ENCODE peak calls at places on chromosomes 6 and 20, in six cellular contexts. E is iPS-NIHi11, A is uterus, V is epithelial cell of esophagus, Q is EL, Y is AG20443. X is an unnamed sample.

GRCh38 chr20:58219342-58219700 is 9.1 kb downstream of the ANKRD60 start:
- DNase-seq in Y (peak), E (no peak), A (no peak), V (peak), Q (peak), X (no peak)

GRCh38 chr6:140445474-140446004 is 1071.1 kb upstream of the CITED2 start:
- DNase-seq in E (no peak), V (peak), Q (peak), Y (peak), A (no peak), X (no peak)

GRCh38 chr6:25016311-25016710 is 80.6 kb upstream of the RIPOR2 start:
- DNase-seq in Q (peak), A (no peak), Y (no peak), V (no peak), E (no peak), X (no peak)

GRCh38 chr6:118580585-118581419 is 32.7 kb downstream of the PLN start:
- DNase-seq in Q (peak), E (peak), A (no peak), Y (peak), V (peak), X (peak)

GRCh38 chr20:41037172-41037571 is 8.6 kb downstream of the TOP1 start:
- DNase-seq in A (no peak), Y (no peak), V (no peak), E (no peak), Q (no peak), X (no peak)

GRCh38 chr20:47360207-47360488 is 3.6 kb upstream of the ZMYND8 start:
- DNase-seq in V (peak), Q (peak), Y (no peak), A (no peak), E (no peak), X (peak)

GRCh38 chr6:788058-788457 is 95.1 kb upstream of the EXOC2 start:
- DNase-seq in E (no peak), Y (no peak), A (no peak), Q (no peak), V (peak), X (no peak)

GRCh38 chr6:148304976-148305375 is 37.7 kb upstream of the SASH1 start:
- DNase-seq in Q (peak), V (peak), Y (peak), A (no peak), E (no peak), X (no peak)

GRCh38 chr20:56157530-56158203 is 90.9 kb upstream of the MC3R start:
- DNase-seq in E (peak), V (no peak), A (no peak), Q (no peak), Y (no peak), X (no peak)

GRCh38 chr6:158002951-158003853 is 21.5 kb downstream of the SYNJ2 start:
- DNase-seq in V (peak), E (no peak), Y (peak), Q (peak), A (peak), X (no peak)

GRCh38 chr6:135759831-135760230 is 91.7 kb upstream of the PDE7B start:
- DNase-seq in E (no peak), A (no peak), V (peak), Y (no peak), Q (no peak), X (no peak)

GRCh38 chr6:43575105-43575771 is 600 bp downstream of the XPO5 start:
- DNase-seq in Q (peak), Y (peak), E (peak), V (peak), A (no peak), X (no peak)